ENCODE peak calls at places on chromosomes 12 and 14, in ten cellular contexts. W is ascending aorta; E is upper lobe of right lung; V is iPS DF 6.9; C is testis; Q is heart left ventricle; L is mucosa of descending colon; Y is right cardiac atrium; F is CD4-positive, alpha-beta memory T cell; N is GM23338. U is an unnamed sample.
A peak's percentile ranks its signal among the peaks of the same experiment; 100 is the strongest.

GRCh38 chr12:66092559-66093269 is 37.8 kb downstream of the LLPH start:
- DNase-seq in Q (no peak), C (no peak), N (no peak), L (no peak), V (no peak), Y (no peak), E (no peak), F (no peak), W (no peak), U (no peak)

GRCh38 chr12:12872934-12873275 is 18.5 kb upstream of the GPRC5A start:
- DNase-seq in C (no peak), E (no peak), L (no peak), V (no peak), N (no peak), F (no peak), Q (no peak), W (no peak), Y (no peak), U (peak; percentile 51)

GRCh38 chr12:93526786-93527428 is 45.6 kb upstream of the SOCS2 start:
- DNase-seq in C (no peak), V (no peak), W (no peak), E (no peak), F (no peak), Y (no peak), L (no peak), N (no peak), Q (no peak), U (peak; percentile 88)

GRCh38 chr14:51638071-51638944 is 13.4 kb upstream of the FRMD6 start:
- DNase-seq in L (no peak), N (peak; percentile 83), Y (no peak), C (peak; percentile 23), Q (no peak), V (no peak), W (no peak), F (no peak), E (no peak), U (peak; percentile 86)

GRCh38 chr12:5809586-5809985 is 135.5 kb downstream of the ANO2 start:
- DNase-seq in Y (no peak), E (no peak), N (no peak), L (no peak), C (no peak), W (no peak), Q (no peak), F (no peak), V (no peak), U (no peak)

GRCh38 chr14:95713596-95714371 is at the start of gene TCL1A:
- DNase-seq in N (peak; percentile 89), W (no peak), V (no peak), Q (no peak), F (no peak), L (no peak), C (peak; percentile 58), Y (no peak), E (no peak), U (no peak)

GRCh38 chr12:123933214-123933613 is 39.4 kb downstream of the CCDC92 start:
- DNase-seq in Q (no peak), E (peak; percentile 55), C (no peak), L (no peak), V (no peak), F (no peak), W (no peak), Y (no peak), N (no peak), U (no peak)

GRCh38 chr14:78243187-78243586 is 73.0 kb downstream of the NRXN3 start:
- DNase-seq in F (no peak), C (no peak), V (no peak), L (no peak), N (no peak), W (no peak), Q (no peak), Y (no peak), E (no peak), U (no peak)

GRCh38 chr14:39430762-39431415 is 1.3 kb downstream of the FBXO33 start:
- DNase-seq in V (no peak), E (no peak), C (peak; percentile 29), F (no peak), Y (no peak), W (no peak), Q (no peak), L (peak; percentile 55), N (no peak), U (no peak)
- H3K4me1 ChIP-seq in V (peaks cover 3% of the 10 kb centered on the region), E (peaks cover 44% of the 10 kb centered on the region), C (peaks cover 18% of the 10 kb centered on the region), F (peaks cover 59% of the 10 kb centered on the region), Y (peaks cover 2% of the 10 kb centered on the region), W (peaks cover 19% of the 10 kb centered on the region), Q (peaks cover 47% of the 10 kb centered on the region), L (peaks cover 30% of the 10 kb centered on the region), N (peaks cover 24% of the 10 kb centered on the region), U (peaks cover 14% of the 10 kb centered on the region)

DNA sequence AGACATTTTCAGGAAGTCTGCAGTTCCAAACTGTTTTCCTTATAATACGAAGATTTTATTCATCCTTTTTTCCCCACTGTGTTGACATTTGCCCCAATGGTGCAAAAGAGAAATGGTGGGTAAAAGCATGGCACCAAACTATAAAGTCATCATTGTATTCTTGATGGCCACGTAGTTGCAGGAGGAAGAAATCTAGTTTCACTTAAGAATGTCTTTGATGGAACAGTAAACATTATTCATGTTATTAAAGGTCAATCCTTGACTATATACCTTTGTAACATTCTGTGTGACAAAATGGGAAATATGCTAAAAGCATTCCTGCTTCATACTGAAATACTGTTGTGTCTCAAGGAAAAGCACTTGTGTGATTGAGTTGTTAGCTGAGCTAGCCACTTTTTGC is 80.1 kb downstream of the PRKCH start:
- DNase-seq in V (no peak), N (no peak), W (no peak), E (no peak), L (no peak), Y (no peak), C (no peak), F (no peak), Q (no peak), U (no peak)
- H3K4me1 ChIP-seq in V (peaks cover 2% of the 10 kb centered on the region), N (peaks cover 10% of the 10 kb centered on the region), W (no peaks in the 10 kb centered on the region), E (peaks cover 36% of the 10 kb centered on the region), L (no peaks in the 10 kb centered on the region), Y (peaks cover 4% of the 10 kb centered on the region), C (no peaks in the 10 kb centered on the region), F (peaks cover 96% of the 10 kb centered on the region), Q (peaks cover 19% of the 10 kb centered on the region), U (no peaks in the 10 kb centered on the region)

GRCh38 chr14:104868811-104869572 is 3.9 kb downstream of the CEP170B start:
- DNase-seq in Y (no peak), V (no peak), C (no peak), E (no peak), L (no peak), Q (no peak), N (no peak), F (no peak), W (no peak), U (no peak)
- H3K4me1 ChIP-seq in Y (no peaks in the 10 kb centered on the region), V (peaks cover 10% of the 10 kb centered on the region), C (peaks cover 33% of the 10 kb centered on the region), E (peaks cover 17% of the 10 kb centered on the region), L (peaks cover 17% of the 10 kb centered on the region), Q (peaks cover 30% of the 10 kb centered on the region), N (no peaks in the 10 kb centered on the region), F (peaks cover 14% of the 10 kb centered on the region), W (peaks cover 16% of the 10 kb centered on the region), U (peaks cover 16% of the 10 kb centered on the region)

DNA sequence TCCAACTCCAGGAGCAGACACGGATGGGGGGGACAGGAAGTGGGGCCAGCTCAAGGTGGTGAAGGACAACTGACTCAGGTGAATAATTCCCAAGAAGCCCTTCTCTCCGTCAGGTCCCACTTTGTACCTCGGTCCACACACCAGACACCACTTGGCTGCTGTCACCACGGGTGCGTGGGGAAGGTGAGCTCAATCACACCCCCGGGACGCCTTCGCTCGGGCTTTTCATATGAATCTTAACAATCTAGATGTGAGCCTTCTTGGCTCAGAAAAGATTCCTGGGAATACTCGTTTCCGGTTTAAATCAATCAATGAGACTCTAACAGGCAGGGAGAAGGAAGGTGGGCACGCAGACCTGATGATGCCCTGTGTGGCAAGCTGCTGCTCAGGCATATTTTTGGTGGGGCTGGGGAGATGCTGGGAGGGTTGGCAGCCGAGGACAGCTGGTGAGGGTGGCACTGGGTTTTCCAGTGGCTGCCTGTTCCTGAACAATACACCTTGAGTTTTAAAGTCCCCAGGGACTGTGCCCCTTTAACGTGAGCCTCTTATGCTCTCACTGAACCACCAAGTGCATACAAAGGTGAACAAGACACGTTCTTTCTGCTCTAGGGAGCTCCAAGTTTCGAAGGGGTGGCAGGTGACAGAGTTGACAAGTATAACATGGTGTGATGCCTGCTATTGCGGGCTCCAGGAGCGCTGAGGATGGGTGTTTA is 5.1 kb downstream of the TESC start:
- DNase-seq in N (no peak), V (no peak), Q (no peak), C (no peak), W (no peak), E (peak; percentile 43), F (no peak), L (no peak), Y (no peak), U (no peak)
- H3K4me1 ChIP-seq in N (no peaks in the 10 kb centered on the region), V (peaks cover 1% of the 10 kb centered on the region), Q (peaks cover 47% of the 10 kb centered on the region), C (peaks cover 6% of the 10 kb centered on the region), W (peaks cover 9% of the 10 kb centered on the region), E (no peaks in the 10 kb centered on the region), F (peaks cover 14% of the 10 kb centered on the region), L (peaks cover 6% of the 10 kb centered on the region), Y (peaks cover 6% of the 10 kb centered on the region), U (peaks cover 7% of the 10 kb centered on the region)

GRCh38 chr12:4261655-4262054 is 11.9 kb upstream of the CCND2 start:
- DNase-seq in Q (no peak), E (no peak), N (no peak), Y (no peak), C (no peak), F (no peak), W (no peak), L (no peak), V (no peak), U (no peak)
- H3K4me1 ChIP-seq in Q (no peaks in the 10 kb centered on the region), E (no peaks in the 10 kb centered on the region), N (peaks cover 4% of the 10 kb centered on the region), Y (no peaks in the 10 kb centered on the region), C (no peaks in the 10 kb centered on the region), F (no peaks in the 10 kb centered on the region), W (no peaks in the 10 kb centered on the region), L (no peaks in the 10 kb centered on the region), V (no peaks in the 10 kb centered on the region), U (no peaks in the 10 kb centered on the region)

GRCh38 chr14:77102154-77102553 is 4.1 kb downstream of the CIPC start:
- DNase-seq in Y (no peak), E (no peak), N (no peak), W (no peak), Q (no peak), C (no peak), L (no peak), V (no peak), F (no peak), U (no peak)
- H3K4me1 ChIP-seq in Y (peaks cover 17% of the 10 kb centered on the region), E (peaks cover 26% of the 10 kb centered on the region), N (peaks cover 36% of the 10 kb centered on the region), W (peaks cover 67% of the 10 kb centered on the region), Q (peaks cover 71% of the 10 kb centered on the region), C (peaks cover 30% of the 10 kb centered on the region), L (peaks cover 41% of the 10 kb centered on the region), V (peaks cover 4% of the 10 kb centered on the region), F (peaks cover 20% of the 10 kb centered on the region), U (peaks cover 17% of the 10 kb centered on the region)

U was measured in SJSA1.